ENCODE peak calls at places on chromosomes 12 and 14, in nine cellular contexts. One of them, this sample, is unnamed.
A peak's percentile ranks its signal among the peaks of the same experiment; 100 is the strongest.

GRCh38 chr12:54019111-54019811 is 9.0 kb upstream of the HOXC6 start:
- DNase-seq in heart left ventricle: no peak
- DNase-seq in suprapubic skin: no peak
- DNase-seq in esophagus squamous epithelium: no peak
- DNase-seq in HepG2: no peak
- DNase-seq in ovary: peak; percentile 59
- DNase-seq in IMR-90: no peak
- DNase-seq in uterus: no peak
- DNase-seq in stomach: no peak
- DNase-seq in this sample: no peak

GRCh38 chr12:93128332-93128707 is 199.2 kb upstream of the EEA1 start:
- DNase-seq in HepG2: no peak
- DNase-seq in uterus: no peak
- DNase-seq in heart left ventricle: no peak
- DNase-seq in ovary: no peak
- DNase-seq in suprapubic skin: no peak
- DNase-seq in esophagus squamous epithelium: no peak
- DNase-seq in stomach: no peak
- DNase-seq in IMR-90: no peak
- DNase-seq in this sample: peak; percentile 49

GRCh38 chr14:37246427-37246829 is 48.7 kb downstream of the MIPOL1 start:
- DNase-seq in suprapubic skin: no peak
- DNase-seq in heart left ventricle: no peak
- DNase-seq in esophagus squamous epithelium: no peak
- DNase-seq in stomach: no peak
- DNase-seq in uterus: no peak
- DNase-seq in HepG2: peak; percentile 86
- DNase-seq in IMR-90: peak; percentile 63
- DNase-seq in ovary: no peak
- DNase-seq in this sample: no peak

GRCh38 chr12:67541625-67541991 is 106.9 kb upstream of the DYRK2 start:
- DNase-seq in stomach: peak; percentile 47
- DNase-seq in uterus: no peak
- DNase-seq in heart left ventricle: no peak
- DNase-seq in ovary: no peak
- DNase-seq in esophagus squamous epithelium: no peak
- DNase-seq in suprapubic skin: no peak
- DNase-seq in HepG2: no peak
- DNase-seq in IMR-90: no peak
- DNase-seq in this sample: no peak

GRCh38 chr14:31705731-31706130 is 144.5 kb downstream of the NUBPL start:
- DNase-seq in ovary: no peak
- DNase-seq in HepG2: no peak
- DNase-seq in stomach: no peak
- DNase-seq in heart left ventricle: no peak
- DNase-seq in suprapubic skin: no peak
- DNase-seq in esophagus squamous epithelium: no peak
- DNase-seq in uterus: no peak
- DNase-seq in IMR-90: no peak
- DNase-seq in this sample: no peak

GRCh38 chr12:9387450-9387849 is 179.3 kb upstream of the PZP start:
- DNase-seq in HepG2: no peak
- DNase-seq in heart left ventricle: no peak
- DNase-seq in IMR-90: no peak
- DNase-seq in suprapubic skin: no peak
- DNase-seq in uterus: no peak
- DNase-seq in esophagus squamous epithelium: no peak
- DNase-seq in ovary: no peak
- DNase-seq in stomach: no peak
- DNase-seq in this sample: no peak

GRCh38 chr12:10184261-10184843 is 5.5 kb downstream of the TMEM52B start:
- DNase-seq in ovary: no peak
- DNase-seq in IMR-90: peak; percentile 95
- DNase-seq in esophagus squamous epithelium: no peak
- DNase-seq in HepG2: no peak
- DNase-seq in stomach: no peak
- DNase-seq in suprapubic skin: no peak
- DNase-seq in uterus: no peak
- DNase-seq in heart left ventricle: no peak
- DNase-seq in this sample: no peak

GRCh38 chr12:52976574-52977071 is 27.7 kb downstream of the KRT18 start:
- DNase-seq in ovary: no peak
- DNase-seq in heart left ventricle: no peak
- DNase-seq in suprapubic skin: no peak
- DNase-seq in IMR-90: peak; percentile 70
- DNase-seq in uterus: no peak
- DNase-seq in HepG2: no peak
- DNase-seq in esophagus squamous epithelium: no peak
- DNase-seq in stomach: no peak
- DNase-seq in this sample: no peak

GRCh38 chr14:51394804-51395203 is 154.8 kb downstream of the TMX1 start:
- DNase-seq in IMR-90: no peak
- DNase-seq in suprapubic skin: no peak
- DNase-seq in ovary: no peak
- DNase-seq in HepG2: no peak
- DNase-seq in esophagus squamous epithelium: no peak
- DNase-seq in heart left ventricle: no peak
- DNase-seq in uterus: no peak
- DNase-seq in stomach: no peak
- DNase-seq in this sample: no peak

GRCh38 chr12:10385181-10385613 is 4.6 kb downstream of the KLRK1 start:
- DNase-seq in ovary: no peak
- DNase-seq in stomach: no peak
- DNase-seq in heart left ventricle: no peak
- DNase-seq in HepG2: peak; percentile 39
- DNase-seq in uterus: no peak
- DNase-seq in suprapubic skin: no peak
- DNase-seq in esophagus squamous epithelium: no peak
- DNase-seq in IMR-90: peak; percentile 81
- DNase-seq in this sample: no peak

GRCh38 chr12:120625557-120626419 is 14.6 kb upstream of the CABP1 start:
- DNase-seq in esophagus squamous epithelium: no peak
- DNase-seq in uterus: no peak
- DNase-seq in stomach: no peak
- DNase-seq in suprapubic skin: no peak
- DNase-seq in heart left ventricle: no peak
- DNase-seq in ovary: no peak
- DNase-seq in IMR-90: no peak
- DNase-seq in HepG2: no peak
- DNase-seq in this sample: no peak

GRCh38 chr14:98182385-98183055 is 1089.5 kb downstream of the BCL11B start:
- DNase-seq in uterus: no peak
- DNase-seq in stomach: no peak
- DNase-seq in heart left ventricle: no peak
- DNase-seq in ovary: no peak
- DNase-seq in esophagus squamous epithelium: no peak
- DNase-seq in HepG2: no peak
- DNase-seq in suprapubic skin: no peak
- DNase-seq in IMR-90: no peak
- DNase-seq in this sample: no peak

GRCh38 chr12:62762645-62763044 is 172.3 kb downstream of the PPM1H start:
- DNase-seq in IMR-90: no peak
- DNase-seq in HepG2: no peak
- DNase-seq in heart left ventricle: no peak
- DNase-seq in esophagus squamous epithelium: no peak
- DNase-seq in stomach: no peak
- DNase-seq in uterus: no peak
- DNase-seq in ovary: no peak
- DNase-seq in suprapubic skin: no peak
- DNase-seq in this sample: no peak

GRCh38 chr12:62764251-62764650 is 170.7 kb downstream of the PPM1H start:
- DNase-seq in stomach: no peak
- DNase-seq in HepG2: no peak
- DNase-seq in suprapubic skin: no peak
- DNase-seq in esophagus squamous epithelium: no peak
- DNase-seq in ovary: no peak
- DNase-seq in uterus: no peak
- DNase-seq in IMR-90: no peak
- DNase-seq in heart left ventricle: no peak
- DNase-seq in this sample: no peak

GRCh38 chr12:62763827-62764226 is 171.1 kb downstream of the PPM1H start:
- DNase-seq in heart left ventricle: no peak
- DNase-seq in uterus: no peak
- DNase-seq in HepG2: no peak
- DNase-seq in ovary: no peak
- DNase-seq in stomach: no peak
- DNase-seq in suprapubic skin: no peak
- DNase-seq in IMR-90: no peak
- DNase-seq in esophagus squamous epithelium: no peak
- DNase-seq in this sample: no peak

GRCh38 chr12:62761658-62762057 is 173.3 kb downstream of the PPM1H start:
- DNase-seq in ovary: no peak
- DNase-seq in heart left ventricle: no peak
- DNase-seq in IMR-90: no peak
- DNase-seq in stomach: no peak
- DNase-seq in uterus: no peak
- DNase-seq in esophagus squamous epithelium: no peak
- DNase-seq in suprapubic skin: no peak
- DNase-seq in HepG2: no peak
- DNase-seq in this sample: no peak

DNA sequence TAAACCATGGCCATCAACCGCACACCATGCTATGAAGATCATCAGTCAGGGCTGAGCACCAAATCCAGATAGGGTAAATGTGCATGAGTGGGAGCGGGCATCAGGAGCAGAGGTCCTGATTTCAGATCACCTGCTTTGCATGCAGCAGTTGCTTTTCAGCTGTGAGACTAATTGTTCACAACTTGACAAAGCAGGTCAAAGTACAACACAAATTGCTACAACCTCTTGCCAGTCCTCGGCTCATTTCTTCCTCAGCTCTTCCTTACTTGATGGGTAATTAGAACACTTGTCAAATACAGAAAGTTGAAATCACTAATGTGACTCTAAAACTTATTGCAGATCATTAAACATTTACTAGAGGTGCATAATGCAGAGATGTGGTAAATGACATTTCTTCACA is 171.6 kb downstream of the PPM1H start:
- DNase-seq in ovary: no peak
- DNase-seq in HepG2: no peak
- DNase-seq in esophagus squamous epithelium: no peak
- DNase-seq in IMR-90: no peak
- DNase-seq in stomach: no peak
- DNase-seq in heart left ventricle: no peak
- DNase-seq in uterus: no peak
- DNase-seq in suprapubic skin: no peak
- DNase-seq in this sample: no peak
- TF ChIP-seq POLR2A in ovary: no peak
- TF ChIP-seq POLR2A in HepG2: no peak
- TF ChIP-seq POLR2A in esophagus squamous epithelium: no peak
- TF ChIP-seq POLR2A in IMR-90: no peak
- TF ChIP-seq POLR2A in stomach: no peak
- TF ChIP-seq POLR2A in heart left ventricle: no peak
- TF ChIP-seq POLR2A in uterus: no peak
- TF ChIP-seq POLR2A in suprapubic skin: no peak
- TF ChIP-seq POLR2A in this sample: no peak

DNA sequence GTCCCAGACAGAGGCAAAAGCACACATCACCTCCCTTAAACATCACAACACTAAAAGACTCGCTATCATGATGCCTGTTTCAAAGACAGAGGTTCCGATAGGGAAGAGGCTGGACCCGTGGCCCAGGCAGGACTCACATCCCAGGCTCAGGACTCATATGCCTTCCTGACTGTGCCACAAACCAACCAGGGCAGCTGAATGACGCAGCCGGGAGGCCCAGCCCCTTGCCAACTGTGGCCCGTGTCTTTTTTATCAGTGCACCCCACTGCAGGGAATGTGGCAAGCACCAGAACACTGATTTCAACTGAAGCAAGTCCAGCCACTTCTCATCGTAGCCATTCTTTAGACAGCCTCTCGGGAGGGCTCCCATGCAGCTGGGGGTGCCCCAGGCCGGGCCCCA is 132.3 kb downstream of the KSR2 start:
- DNase-seq in ovary: no peak
- DNase-seq in esophagus squamous epithelium: no peak
- DNase-seq in heart left ventricle: no peak
- DNase-seq in uterus: no peak
- DNase-seq in HepG2: no peak
- DNase-seq in suprapubic skin: no peak
- DNase-seq in IMR-90: no peak
- DNase-seq in stomach: no peak
- DNase-seq in this sample: no peak
- H3K4me1 ChIP-seq in ovary: no peaks in the 10 kb centered on the region
- H3K4me1 ChIP-seq in esophagus squamous epithelium: peaks cover 4% of the 10 kb centered on the region
- H3K4me1 ChIP-seq in heart left ventricle: no peaks in the 10 kb centered on the region
- H3K4me1 ChIP-seq in uterus: no peaks in the 10 kb centered on the region
- H3K4me1 ChIP-seq in HepG2: no peaks in the 10 kb centered on the region
- H3K4me1 ChIP-seq in suprapubic skin: peaks cover 3% of the 10 kb centered on the region
- H3K4me1 ChIP-seq in IMR-90: no peaks in the 10 kb centered on the region
- H3K4me1 ChIP-seq in stomach: no peaks in the 10 kb centered on the region
- H3K4me1 ChIP-seq in this sample: no peaks in the 10 kb centered on the region

DNA sequence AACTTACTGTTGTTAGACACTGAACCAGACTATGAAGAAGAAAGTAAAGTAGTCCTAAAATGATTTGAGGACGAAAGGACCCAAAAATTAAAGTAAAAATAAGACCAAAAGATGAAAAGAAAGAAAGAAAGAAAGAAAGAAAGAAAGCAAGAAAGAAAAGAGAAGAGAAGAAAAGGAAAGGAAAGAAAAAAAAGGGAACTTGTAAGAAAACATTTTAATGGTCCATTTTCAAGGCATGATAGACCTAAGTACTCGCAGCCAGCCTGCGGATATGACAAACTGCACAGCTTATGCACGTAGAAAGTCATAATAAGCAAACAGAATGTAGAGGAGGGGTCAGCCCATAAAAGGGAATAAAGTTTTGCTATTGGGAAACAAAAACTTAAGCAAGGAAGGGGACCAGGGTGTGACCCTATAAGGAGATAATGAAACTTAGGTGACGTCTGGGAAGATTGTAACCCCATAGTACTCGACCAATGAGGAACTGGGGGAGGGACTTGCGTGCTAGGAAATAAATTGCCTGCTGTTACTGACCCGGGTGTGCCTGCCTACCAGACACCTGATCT is 59.7 kb downstream of the APOBEC1 start:
- DNase-seq in stomach: no peak
- DNase-seq in esophagus squamous epithelium: no peak
- DNase-seq in suprapubic skin: no peak
- DNase-seq in IMR-90: no peak
- DNase-seq in heart left ventricle: no peak
- DNase-seq in uterus: no peak
- DNase-seq in HepG2: no peak
- DNase-seq in ovary: no peak
- DNase-seq in this sample: no peak
- TF ChIP-seq POLR2A in stomach: no peak
- TF ChIP-seq POLR2A in esophagus squamous epithelium: no peak
- TF ChIP-seq POLR2A in suprapubic skin: no peak
- TF ChIP-seq POLR2A in IMR-90: no peak
- TF ChIP-seq POLR2A in heart left ventricle: no peak
- TF ChIP-seq POLR2A in uterus: no peak
- TF ChIP-seq POLR2A in HepG2: no peak
- TF ChIP-seq POLR2A in ovary: no peak
- TF ChIP-seq POLR2A in this sample: no peak

DNA sequence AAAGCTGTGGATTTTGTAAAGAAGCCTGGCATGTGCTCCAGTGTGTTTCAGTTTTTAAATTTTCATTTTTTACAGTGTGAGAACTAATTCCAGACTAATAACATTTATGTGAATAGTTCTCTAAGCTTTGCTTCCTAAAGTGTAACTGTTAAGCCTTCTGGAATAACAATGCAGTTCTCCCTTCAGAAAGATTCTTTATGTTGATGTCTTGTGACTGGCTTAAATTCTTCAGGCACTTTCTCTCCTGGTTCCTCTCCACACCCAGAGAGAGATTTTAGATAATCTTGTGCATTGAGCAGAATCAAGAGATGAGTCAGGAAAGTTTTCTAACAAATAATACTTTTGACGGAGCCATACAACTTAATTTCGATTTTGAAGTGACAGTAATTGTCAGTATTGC is 118.5 kb downstream of the RAD51B start:
- DNase-seq in heart left ventricle: no peak
- DNase-seq in uterus: no peak
- DNase-seq in HepG2: no peak
- DNase-seq in suprapubic skin: no peak
- DNase-seq in ovary: no peak
- DNase-seq in stomach: no peak
- DNase-seq in IMR-90: no peak
- DNase-seq in esophagus squamous epithelium: no peak
- DNase-seq in this sample: no peak
- H3K4me1 ChIP-seq in heart left ventricle: peaks cover 4% of the 10 kb centered on the region
- H3K4me1 ChIP-seq in uterus: peaks cover 16% of the 10 kb centered on the region
- H3K4me1 ChIP-seq in HepG2: peaks cover 28% of the 10 kb centered on the region
- H3K4me1 ChIP-seq in suprapubic skin: peaks cover 65% of the 10 kb centered on the region
- H3K4me1 ChIP-seq in ovary: peaks cover 15% of the 10 kb centered on the region
- H3K4me1 ChIP-seq in stomach: peaks cover 23% of the 10 kb centered on the region
- H3K4me1 ChIP-seq in IMR-90: peaks cover 15% of the 10 kb centered on the region
- H3K4me1 ChIP-seq in esophagus squamous epithelium: peaks cover 80% of the 10 kb centered on the region
- H3K4me1 ChIP-seq in this sample: no peaks in the 10 kb centered on the region

This sample was measured in right lobe of liver.